ENCODE peak calls at places on chromosome 20, in four cellular contexts. D is neural progenitor cell, L is HepG2, G is astrocyte. O is an unnamed sample.

GRCh38 chr20:17066955-17067354 is 159.9 kb upstream of the PCSK2 start:
- DNase-seq in D (no peak), G (no peak), L (no peak), O (no peak)

GRCh38 chr20:2122921-2123320 is 21.3 kb downstream of the STK35 start:
- DNase-seq in L (no peak), D (no peak), G (peak), O (no peak)

GRCh38 chr20:59604770-59605665 is 678 bp downstream of the PHACTR3 start:
- DNase-seq in G (no peak), D (peak), L (no peak), O (no peak)

GRCh38 chr20:20480689-20481088 is 112.8 kb downstream of the INSM1 start:
- DNase-seq in D (no peak), G (peak), L (no peak), O (no peak)

GRCh38 chr20:58818585-58819285 is 32.0 kb downstream of the GNAS-AS1 start:
- DNase-seq in D (no peak), G (peak), L (no peak), O (peak)

GRCh38 chr20:49874601-49875116 is 40.7 kb downstream of the SPATA2 start:
- DNase-seq in L (no peak), D (no peak), G (no peak), O (no peak)

GRCh38 chr20:15976047-15976731 is 597.1 kb downstream of the KIF16B start:
- DNase-seq in G (no peak), D (peak), L (no peak), O (no peak)

GRCh38 chr20:10718671-10719070 is 44.9 kb upstream of the JAG1 start:
- DNase-seq in L (no peak), G (no peak), D (no peak), O (no peak)

GRCh38 chr20:3744806-3745685 is 12.6 kb downstream of the HSPA12B start:
- DNase-seq in D (peak), G (peak), L (peak), O (peak)

GRCh38 chr20:41643504-41643938 is 25.3 kb upstream of the CHD6 start:
- DNase-seq in L (peak), D (peak), G (peak), O (peak)

GRCh38 chr20:38889792-38890496 is 36.3 kb upstream of the FAM83D start:
- DNase-seq in L (no peak), G (no peak), D (no peak), O (no peak)

GRCh38 chr20:44715495-44716308 is 533 bp downstream of the CCN5 start:
- DNase-seq in D (no peak), L (no peak), G (no peak), O (no peak)

GRCh38 chr20:2329286-2329685 is 33.5 kb downstream of the TGM3 start:
- DNase-seq in D (no peak), L (no peak), G (no peak), O (no peak)

GRCh38 chr20:2460752-2461424 is 9.7 kb downstream of the SNRPB start:
- DNase-seq in L (no peak), D (no peak), G (no peak), O (no peak)

GRCh38 chr20:10863337-10864060 is 189.7 kb upstream of the JAG1 start:
- DNase-seq in G (peak), L (no peak), D (no peak), O (peak)

GRCh38 chr20:43925786-43926185 is 11.1 kb downstream of the TOX2 start:
- DNase-seq in G (peak), D (no peak), L (no peak), O (no peak)

GRCh38 chr20:15599961-15600360 is 973.3 kb downstream of the KIF16B start:
- DNase-seq in G (no peak), L (no peak), D (no peak), O (no peak)

GRCh38 chr20:24705486-24705885 is 236.1 kb downstream of the SYNDIG1 start:
- DNase-seq in L (no peak), D (no peak), G (no peak), O (no peak)

GRCh38 chr20:41669708-41670263 is 51.6 kb upstream of the CHD6 start:
- DNase-seq in D (no peak), G (no peak), L (no peak), O (no peak)

GRCh38 chr20:19026121-19026878 is 186.1 kb upstream of the SLC24A3 start:
- DNase-seq in D (no peak), G (no peak), L (no peak), O (no peak)

GRCh38 chr20:47768016-47768953 is 17.0 kb downstream of the SULF2 start:
- DNase-seq in L (no peak), D (no peak), G (peak), O (no peak)

GRCh38 chr20:50294164-50295088 is 103.8 kb downstream of the CEBPB start:
- DNase-seq in L (peak), G (no peak), D (no peak), O (no peak)

GRCh38 chr20:11132819-11133341 is 459.1 kb upstream of the JAG1 start:
- DNase-seq in D (no peak), L (no peak), G (no peak), O (no peak)

GRCh38 chr20:40197744-40198143 is 491.3 kb downstream of the MAFB start:
- DNase-seq in L (no peak), D (no peak), G (peak), O (no peak)

GRCh38 chr20:62595491-62595890 is 46.8 kb upstream of the SLCO4A1 start:
- DNase-seq in G (peak), L (no peak), D (no peak), O (peak)

GRCh38 chr20:62361799-62362589 is 5.1 kb downstream of the LAMA5 start:
- DNase-seq in L (peak), D (peak), G (no peak), O (peak)

GRCh38 chr20:2005359-2005758 is 11.5 kb upstream of the PDYN start:
- DNase-seq in G (no peak), D (no peak), L (no peak), O (no peak)

GRCh38 chr20:37529214-37529967 is 1.7 kb upstream of the BLCAP start:
- DNase-seq in D (no peak), G (no peak), L (peak), O (no peak)

GRCh38 chr20:2756056-2756611 is 44.3 kb downstream of the CPXM1 start:
- DNase-seq in D (peak), G (no peak), L (peak), O (peak)

GRCh38 chr20:45088247-45088646 is 12.7 kb downstream of the KCNS1 start:
- DNase-seq in L (no peak), G (peak), D (no peak), O (peak)

GRCh38 chr20:50848846-50849673 is 54.2 kb downstream of the BCAS4 start:
- DNase-seq in G (no peak), D (no peak), L (no peak), O (no peak)

GRCh38 chr20:35215066-35215956 is 11.2 kb upstream of the MMP24 start:
- DNase-seq in G (peak), D (no peak), L (peak), O (peak)

GRCh38 chr20:19968488-19969073 is 48.6 kb upstream of the NAA20 start:
- DNase-seq in G (no peak), D (no peak), L (no peak), O (peak)

GRCh38 chr20:58938078-58938477 is 43.0 kb upstream of the NELFCD start:
- DNase-seq in D (no peak), G (no peak), L (no peak), O (no peak)

GRCh38 chr20:25725639-25726038 is 29.0 kb upstream of the ZNF337 start:
- DNase-seq in G (no peak), L (no peak), D (no peak), O (no peak)

GRCh38 chr20:25723975-25724374 is 27.3 kb upstream of the ZNF337 start:
- DNase-seq in G (no peak), D (no peak), L (no peak), O (no peak)

GRCh38 chr20:25726357-25726756 is 29.7 kb upstream of the ZNF337 start:
- DNase-seq in L (no peak), G (no peak), D (no peak), O (no peak)
- H2AFZ ChIP-seq in L (no peak), G (no peak), D (no peak), O (no peak)

GRCh38 chr20:22581437-22582385 is 2.7 kb downstream of the FOXA2 start:
- DNase-seq in G (no peak), L (no peak), D (peak), O (no peak)
- TF ChIP-seq EZH2 in G (no peak), L (no peak), D (peak), O (no peak)

GRCh38 chr20:13220857-13221297 is at the start of gene ISM1:
- DNase-seq in D (peak), L (no peak), G (no peak), O (peak)

GRCh38 chr20:13220194-13220856 is 749 bp upstream of the ISM1 start:
- DNase-seq in G (peak), D (peak), L (no peak), O (no peak)

GRCh38 chr20:13222319-13222716 is 1.2 kb downstream of the ISM1 start:
- DNase-seq in L (no peak), D (peak), G (no peak), O (no peak)

GRCh38 chr20:13221313-13221672 is 219 bp downstream of the ISM1 start:
- DNase-seq in G (no peak), D (no peak), L (no peak), O (no peak)

DNA sequence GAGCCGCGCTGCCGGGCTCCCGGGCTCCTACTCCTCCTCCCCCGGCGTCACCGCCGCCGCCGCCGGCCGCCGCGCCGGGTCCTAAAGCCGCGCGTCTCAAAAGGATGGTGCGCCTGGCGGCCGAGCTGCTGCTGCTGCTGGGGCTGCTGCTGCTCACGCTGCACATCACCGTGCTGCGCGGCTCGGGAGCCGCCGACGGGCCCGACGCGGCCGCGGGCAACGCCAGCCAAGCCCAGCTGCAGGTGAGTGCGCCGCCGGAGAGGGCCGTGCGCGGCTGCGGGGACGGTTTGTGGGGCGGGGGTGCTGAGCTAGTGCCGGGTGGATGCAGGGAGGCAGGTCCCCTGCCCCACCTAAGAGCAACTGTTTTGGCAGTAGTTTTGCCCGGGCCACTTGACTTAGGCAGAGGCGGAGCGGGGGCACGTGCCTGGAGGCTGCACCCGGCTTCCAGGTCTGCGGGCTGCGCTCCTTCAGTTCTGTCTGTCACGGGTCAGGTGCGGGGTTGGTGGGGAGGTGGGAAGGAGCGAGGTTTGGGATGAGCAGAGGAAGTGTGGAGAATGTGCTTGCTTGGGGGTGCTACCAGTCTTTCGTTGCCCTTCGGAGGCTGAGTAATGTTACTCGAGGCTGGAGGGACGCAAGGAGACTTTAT is 722 bp downstream of the ISM1 start:
- DNase-seq in L (peak), G (peak), D (peak), O (peak)
- TF ChIP-seq CTCF in L (peak), G (no peak), D (peak), O (no peak)

GRCh38 chr20:57433658-57434389 is 42.6 kb downstream of the RBM38 start:
- DNase-seq in L (no peak), G (no peak), D (no peak), O (no peak)
- H2AFZ ChIP-seq in L (no peak), G (no peak), D (no peak), O (no peak)

GRCh38 chr20:21509597-21510331 is 4.1 kb downstream of the NKX2-2 start:
- DNase-seq in D (peak), G (peak), L (no peak), O (no peak)
- TF ChIP-seq EZH2 in D (peak), G (peak), L (peak), O (no peak)

GRCh38 chr20:6636209-6637159 is 131.0 kb upstream of the BMP2 start:
- DNase-seq in L (peak), D (peak), G (peak), O (no peak)
- TF ChIP-seq CTCF in L (peak), D (peak), G (peak), O (peak)

GRCh38 chr20:63846128-63846771 is 15.0 kb upstream of the ABHD16B start:
- DNase-seq in G (no peak), L (peak), D (peak), O (peak)

GRCh38 chr20:63843222-63843621 is 12.2 kb upstream of the ZBTB46 start:
- DNase-seq in G (no peak), L (no peak), D (no peak), O (no peak)

GRCh38 chr20:63842258-63842657 is 11.2 kb upstream of the ZBTB46 start:
- DNase-seq in L (no peak), D (no peak), G (no peak), O (no peak)

GRCh38 chr20:63843778-63844177 is 12.7 kb upstream of the ZBTB46 start:
- DNase-seq in G (no peak), L (no peak), D (no peak), O (no peak)

GRCh38 chr20:63844384-63845025 is 13.4 kb upstream of the ZBTB46 start:
- DNase-seq in D (no peak), L (no peak), G (no peak), O (no peak)
- H2AFZ ChIP-seq in D (no peak), L (no peak), G (no peak), O (no peak)